ENCODE peak calls at places on chromosome 11, in nine cellular contexts. One of them, this sample, is unnamed.

GRCh38 chr11:13680501-13681264 is 12.2 kb downstream of the FAR1 start:
- DNase-seq in transverse colon: no peak
- DNase-seq in IMR-90: no peak
- DNase-seq in HCT116: no peak
- DNase-seq in endothelial cell of umbilical vein: no peak
- DNase-seq in colonic mucosa: no peak
- DNase-seq in H9: no peak
- DNase-seq in ovary: no peak
- DNase-seq in neural progenitor cell: no peak
- DNase-seq in this sample: no peak

GRCh38 chr11:95790933-95791247 is 592 bp downstream of the CEP57 start:
- DNase-seq in transverse colon: peak; percentile 72
- DNase-seq in neural progenitor cell: peak; percentile 77
- DNase-seq in H9: peak; percentile 66
- DNase-seq in endothelial cell of umbilical vein: peak; percentile 60
- DNase-seq in HCT116: peak; percentile 28
- DNase-seq in ovary: peak; percentile 82
- DNase-seq in colonic mucosa: peak; percentile 85
- DNase-seq in IMR-90: peak; percentile 64
- DNase-seq in this sample: peak; percentile 67

GRCh38 chr11:59523541-59523940 is 12.2 kb downstream of the OR4D9 start:
- DNase-seq in transverse colon: no peak
- DNase-seq in neural progenitor cell: peak; percentile 24
- DNase-seq in endothelial cell of umbilical vein: no peak
- DNase-seq in colonic mucosa: no peak
- DNase-seq in ovary: no peak
- DNase-seq in IMR-90: no peak
- DNase-seq in H9: no peak
- DNase-seq in HCT116: peak; percentile 19
- DNase-seq in this sample: no peak

GRCh38 chr11:34651551-34651950 is 30.7 kb downstream of the EHF start:
- DNase-seq in neural progenitor cell: peak; percentile 31
- DNase-seq in ovary: no peak
- DNase-seq in colonic mucosa: no peak
- DNase-seq in endothelial cell of umbilical vein: peak; percentile 16
- DNase-seq in HCT116: no peak
- DNase-seq in IMR-90: peak; percentile 28
- DNase-seq in H9: no peak
- DNase-seq in transverse colon: no peak
- DNase-seq in this sample: no peak

GRCh38 chr11:122977455-122978302 is 4.0 kb downstream of the BSX start:
- DNase-seq in transverse colon: no peak
- DNase-seq in endothelial cell of umbilical vein: no peak
- DNase-seq in HCT116: no peak
- DNase-seq in neural progenitor cell: peak; percentile 79
- DNase-seq in ovary: no peak
- DNase-seq in H9: peak; percentile 82
- DNase-seq in IMR-90: no peak
- DNase-seq in colonic mucosa: no peak
- DNase-seq in this sample: no peak

GRCh38 chr11:31870609-31871309 is 59.6 kb upstream of the PAX6 start:
- DNase-seq in IMR-90: peak; percentile 33
- DNase-seq in H9: peak; percentile 92
- DNase-seq in HCT116: peak; percentile 48
- DNase-seq in ovary: no peak
- DNase-seq in neural progenitor cell: peak; percentile 95
- DNase-seq in colonic mucosa: peak; percentile 37
- DNase-seq in transverse colon: peak; percentile 26
- DNase-seq in endothelial cell of umbilical vein: peak; percentile 62
- DNase-seq in this sample: no peak

GRCh38 chr11:61697093-61697492 is 16.9 kb downstream of the DAGLA start:
- DNase-seq in HCT116: no peak
- DNase-seq in H9: no peak
- DNase-seq in ovary: no peak
- DNase-seq in endothelial cell of umbilical vein: no peak
- DNase-seq in neural progenitor cell: no peak
- DNase-seq in transverse colon: no peak
- DNase-seq in colonic mucosa: no peak
- DNase-seq in IMR-90: no peak
- DNase-seq in this sample: peak; percentile 22

GRCh38 chr11:113730887-113731726 is 25.0 kb upstream of the TMPRSS5 start:
- DNase-seq in HCT116: peak; percentile 39
- DNase-seq in IMR-90: peak; percentile 64
- DNase-seq in transverse colon: peak; percentile 37
- DNase-seq in H9: peak; percentile 45
- DNase-seq in endothelial cell of umbilical vein: peak; percentile 18
- DNase-seq in colonic mucosa: peak; percentile 35
- DNase-seq in neural progenitor cell: peak; percentile 75
- DNase-seq in ovary: no peak
- DNase-seq in this sample: peak; percentile 44

GRCh38 chr11:8948901-8949300 is 6.1 kb upstream of the ASCL3 start:
- DNase-seq in ovary: no peak
- DNase-seq in H9: no peak
- DNase-seq in neural progenitor cell: peak; percentile 36
- DNase-seq in IMR-90: no peak
- DNase-seq in colonic mucosa: no peak
- DNase-seq in HCT116: no peak
- DNase-seq in transverse colon: no peak
- DNase-seq in endothelial cell of umbilical vein: peak; percentile 9
- DNase-seq in this sample: no peak

GRCh38 chr11:36149538-36150242 is 139.5 kb downstream of the COMMD9 start:
- DNase-seq in ovary: peak; percentile 45
- DNase-seq in endothelial cell of umbilical vein: peak; percentile 99
- DNase-seq in IMR-90: peak; percentile 100
- DNase-seq in neural progenitor cell: peak; percentile 42
- DNase-seq in HCT116: peak; percentile 99
- DNase-seq in transverse colon: peak; percentile 24
- DNase-seq in colonic mucosa: peak; percentile 31
- DNase-seq in H9: peak; percentile 82
- DNase-seq in this sample: peak; percentile 100

GRCh38 chr11:75260396-75260795 is 19.8 kb downstream of the TPBGL start:
- DNase-seq in HCT116: no peak
- DNase-seq in ovary: peak; percentile 5
- DNase-seq in IMR-90: no peak
- DNase-seq in endothelial cell of umbilical vein: no peak
- DNase-seq in neural progenitor cell: no peak
- DNase-seq in H9: peak; percentile 28
- DNase-seq in transverse colon: peak; percentile 7
- DNase-seq in colonic mucosa: no peak
- DNase-seq in this sample: no peak
- H3K27me3 ChIP-seq in HCT116: no peaks in the 10 kb centered on the region
- H3K27me3 ChIP-seq in ovary: no peaks in the 10 kb centered on the region
- H3K27me3 ChIP-seq in IMR-90: peaks cover 16% of the 10 kb centered on the region
- H3K27me3 ChIP-seq in endothelial cell of umbilical vein: peaks cover 5% of the 10 kb centered on the region
- H3K27me3 ChIP-seq in neural progenitor cell: no peaks in the 10 kb centered on the region
- H3K27me3 ChIP-seq in H9: no peaks in the 10 kb centered on the region
- H3K27me3 ChIP-seq in transverse colon: peaks cover 7% of the 10 kb centered on the region
- H3K27me3 ChIP-seq in colonic mucosa: no peaks in the 10 kb centered on the region
- H3K27me3 ChIP-seq in this sample: peaks cover 32% of the 10 kb centered on the region

DNA sequence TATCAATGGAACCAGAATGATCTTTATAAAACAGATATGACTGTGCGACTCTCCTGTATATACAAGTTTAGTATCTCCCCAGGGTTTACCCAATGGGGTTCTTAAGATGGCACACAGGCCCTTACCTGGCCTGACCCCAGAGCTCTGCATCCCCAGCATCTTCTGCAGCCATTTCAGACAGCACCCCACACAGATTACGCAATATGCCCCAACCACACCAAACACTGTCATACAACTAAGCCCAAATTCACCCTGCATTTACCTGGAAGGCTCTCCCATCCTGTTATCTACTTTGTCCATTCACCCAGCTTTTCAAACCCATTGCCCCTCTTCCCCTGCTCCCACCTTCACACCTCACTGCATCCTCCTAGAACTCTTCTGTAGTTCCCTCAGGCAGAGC is 182.5 kb upstream of the API5 start:
- DNase-seq in transverse colon: no peak
- DNase-seq in colonic mucosa: no peak
- DNase-seq in ovary: no peak
- DNase-seq in IMR-90: no peak
- DNase-seq in H9: no peak
- DNase-seq in neural progenitor cell: no peak
- DNase-seq in HCT116: no peak
- DNase-seq in endothelial cell of umbilical vein: no peak
- DNase-seq in this sample: no peak
- TF ChIP-seq CTCF in transverse colon: no peak
- TF ChIP-seq CTCF in colonic mucosa: no peak
- TF ChIP-seq CTCF in ovary: no peak
- TF ChIP-seq CTCF in IMR-90: no peak
- TF ChIP-seq CTCF in H9: no peak
- TF ChIP-seq CTCF in neural progenitor cell: no peak
- TF ChIP-seq CTCF in HCT116: no peak
- TF ChIP-seq CTCF in endothelial cell of umbilical vein: no peak
- TF ChIP-seq CTCF in this sample: no peak

GRCh38 chr11:22192642-22193347 is at the start of gene ANO5:
- DNase-seq in endothelial cell of umbilical vein: peak; percentile 20
- DNase-seq in IMR-90: no peak
- DNase-seq in colonic mucosa: peak; percentile 88
- DNase-seq in HCT116: no peak
- DNase-seq in H9: peak; percentile 89
- DNase-seq in neural progenitor cell: peak; percentile 87
- DNase-seq in ovary: peak; percentile 42
- DNase-seq in transverse colon: peak; percentile 74
- DNase-seq in this sample: no peak
- H3K27ac ChIP-seq in endothelial cell of umbilical vein: no peak within 1 kb of the TSS
- H3K27ac ChIP-seq in IMR-90: no peak within 1 kb of the TSS
- H3K27ac ChIP-seq in colonic mucosa: peak within 1 kb of the TSS; percentile 37
- H3K27ac ChIP-seq in HCT116: peak within 1 kb of the TSS; percentile 32
- H3K27ac ChIP-seq in H9: no peak within 1 kb of the TSS
- H3K27ac ChIP-seq in neural progenitor cell: no peak within 1 kb of the TSS
- H3K27ac ChIP-seq in ovary: no peak within 1 kb of the TSS
- H3K27ac ChIP-seq in transverse colon: peak within 1 kb of the TSS; percentile 82
- H3K27ac ChIP-seq in this sample: no peak within 1 kb of the TSS

DNA sequence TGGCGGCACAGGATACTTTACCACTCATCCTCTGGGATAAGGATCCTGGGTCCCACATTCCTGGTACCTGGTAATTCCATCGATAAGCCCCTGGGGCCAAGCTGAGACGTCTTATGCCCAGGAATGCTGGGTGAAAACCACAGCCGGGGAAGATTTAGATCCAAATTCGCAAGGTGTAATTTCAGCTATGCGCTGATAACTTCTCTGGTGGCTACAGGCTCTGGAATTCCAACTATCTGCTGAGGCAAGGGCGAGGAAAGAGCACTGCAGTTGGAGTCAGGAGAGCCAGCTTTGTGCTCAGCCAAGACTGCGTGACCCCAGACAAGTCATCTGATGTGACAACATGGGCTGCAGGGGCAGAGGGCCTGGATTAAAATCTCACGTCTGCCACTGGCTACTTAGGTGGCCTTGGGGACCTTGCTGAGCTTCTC is 9.9 kb upstream of the MYEOV start:
- DNase-seq in IMR-90: no peak
- DNase-seq in transverse colon: no peak
- DNase-seq in HCT116: no peak
- DNase-seq in ovary: no peak
- DNase-seq in H9: no peak
- DNase-seq in neural progenitor cell: no peak
- DNase-seq in endothelial cell of umbilical vein: no peak
- DNase-seq in colonic mucosa: no peak
- DNase-seq in this sample: peak; percentile 58
- H3K27me3 ChIP-seq in IMR-90: no peaks in the 10 kb centered on the region
- H3K27me3 ChIP-seq in transverse colon: no peaks in the 10 kb centered on the region
- H3K27me3 ChIP-seq in HCT116: no peaks in the 10 kb centered on the region
- H3K27me3 ChIP-seq in ovary: no peaks in the 10 kb centered on the region
- H3K27me3 ChIP-seq in H9: no peaks in the 10 kb centered on the region
- H3K27me3 ChIP-seq in neural progenitor cell: no peaks in the 10 kb centered on the region
- H3K27me3 ChIP-seq in endothelial cell of umbilical vein: no peaks in the 10 kb centered on the region
- H3K27me3 ChIP-seq in colonic mucosa: no peaks in the 10 kb centered on the region
- H3K27me3 ChIP-seq in this sample: no peaks in the 10 kb centered on the region

DNA sequence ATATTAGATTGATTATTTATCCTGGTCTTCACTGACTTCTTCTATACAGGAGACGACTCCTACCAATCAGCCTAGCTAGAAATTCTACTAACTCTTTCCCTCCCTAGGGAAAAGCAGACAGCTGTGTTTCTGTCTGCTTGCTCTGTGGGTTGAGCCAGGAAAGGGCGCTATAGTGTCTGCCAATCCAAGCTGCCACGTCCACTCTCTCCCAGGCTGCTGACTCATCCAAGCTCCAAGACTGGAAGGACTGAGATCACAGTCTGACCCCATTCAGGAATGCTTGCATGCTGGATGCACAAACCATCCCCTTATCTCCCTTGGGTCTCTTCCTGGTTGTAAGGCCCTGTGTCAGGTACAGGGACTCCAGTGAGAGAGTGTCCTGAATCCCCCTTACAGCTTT is 955.6 kb downstream of the OPCML start:
- DNase-seq in transverse colon: no peak
- DNase-seq in H9: peak; percentile 57
- DNase-seq in HCT116: no peak
- DNase-seq in endothelial cell of umbilical vein: no peak
- DNase-seq in colonic mucosa: no peak
- DNase-seq in neural progenitor cell: peak; percentile 24
- DNase-seq in ovary: no peak
- DNase-seq in IMR-90: peak; percentile 97
- DNase-seq in this sample: no peak
- TF ChIP-seq CTCF in transverse colon: no peak
- TF ChIP-seq CTCF in H9: no peak
- TF ChIP-seq CTCF in HCT116: no peak
- TF ChIP-seq CTCF in endothelial cell of umbilical vein: no peak
- TF ChIP-seq CTCF in colonic mucosa: no peak
- TF ChIP-seq CTCF in neural progenitor cell: no peak
- TF ChIP-seq CTCF in ovary: no peak
- TF ChIP-seq CTCF in IMR-90: peak; percentile 13
- TF ChIP-seq CTCF in this sample: no peak

GRCh38 chr11:70952171-70952570 is 300.2 kb downstream of the SHANK2 start:
- DNase-seq in endothelial cell of umbilical vein: no peak
- DNase-seq in transverse colon: no peak
- DNase-seq in HCT116: no peak
- DNase-seq in neural progenitor cell: no peak
- DNase-seq in ovary: no peak
- DNase-seq in colonic mucosa: no peak
- DNase-seq in IMR-90: no peak
- DNase-seq in H9: no peak
- DNase-seq in this sample: no peak
- H3K27ac ChIP-seq in endothelial cell of umbilical vein: no peak overlapping the region
- H3K27ac ChIP-seq in transverse colon: no peak overlapping the region
- H3K27ac ChIP-seq in HCT116: no peak overlapping the region
- H3K27ac ChIP-seq in neural progenitor cell: no peak overlapping the region
- H3K27ac ChIP-seq in ovary: no peak overlapping the region
- H3K27ac ChIP-seq in colonic mucosa: no peak overlapping the region
- H3K27ac ChIP-seq in IMR-90: no peak overlapping the region
- H3K27ac ChIP-seq in H9: no peak overlapping the region
- H3K27ac ChIP-seq in this sample: no peak overlapping the region

GRCh38 chr11:2135018-2135569 is 4.1 kb downstream of the IGF2 start:
- DNase-seq in transverse colon: no peak
- DNase-seq in H9: no peak
- DNase-seq in ovary: no peak
- DNase-seq in IMR-90: no peak
- DNase-seq in HCT116: no peak
- DNase-seq in neural progenitor cell: no peak
- DNase-seq in colonic mucosa: no peak
- DNase-seq in endothelial cell of umbilical vein: no peak
- DNase-seq in this sample: no peak
- H3K27me3 ChIP-seq in transverse colon: peaks cover 75% of the 10 kb centered on the region
- H3K27me3 ChIP-seq in H9: peaks cover 20% of the 10 kb centered on the region
- H3K27me3 ChIP-seq in ovary: no peaks in the 10 kb centered on the region
- H3K27me3 ChIP-seq in IMR-90: peaks cover 43% of the 10 kb centered on the region
- H3K27me3 ChIP-seq in HCT116: no peaks in the 10 kb centered on the region
- H3K27me3 ChIP-seq in neural progenitor cell: peaks cover 83% of the 10 kb centered on the region
- H3K27me3 ChIP-seq in colonic mucosa: peaks cover 40% of the 10 kb centered on the region
- H3K27me3 ChIP-seq in endothelial cell of umbilical vein: peaks cover 5% of the 10 kb centered on the region
- H3K27me3 ChIP-seq in this sample: peaks cover 79% of the 10 kb centered on the region

This sample was measured in foreskin keratinocyte.